ENCODE peak calls at places on chromosomes 11 and 22, in four cellular contexts. Y is hepatocyte, N is fibroblast of lung, O is cardiac muscle cell. I is an unnamed sample.

GRCh38 chr22:46070215-46070721 is 80.1 kb upstream of the PPARA start:
- DNase-seq in N (peak; percentile 72), Y (peak; percentile 53), O (peak; percentile 73), I (no peak)

GRCh38 chr11:128354476-128354875 is 232.9 kb downstream of the ETS1 start:
- DNase-seq in O (peak; percentile 53), N (no peak), Y (no peak), I (no peak)

GRCh38 chr22:45529966-45530575 is 27.4 kb downstream of the FBLN1 start:
- DNase-seq in Y (peak; percentile 40), N (peak; percentile 92), O (no peak), I (no peak)

GRCh38 chr11:44258190-44258489 is 51.8 kb downstream of the ALX4 start:
- DNase-seq in N (no peak), O (peak; percentile 20), Y (no peak), I (no peak)

GRCh38 chr11:66228521-66228920 is 39.9 kb upstream of the RAB1B start:
- DNase-seq in O (no peak), Y (peak; percentile 61), N (no peak), I (no peak)

GRCh38 chr11:72081184-72081644 is 564 bp downstream of the LRRC51 start:
- DNase-seq in N (no peak), Y (no peak), O (no peak), I (no peak)

GRCh38 chr22:50715250-50715649 is 22.8 kb upstream of the ACR start:
- DNase-seq in Y (no peak), N (no peak), O (no peak), I (no peak)

GRCh38 chr11:7019500-7020182 is 505 bp downstream of the ZNF214 start:
- DNase-seq in O (peak; percentile 42), N (no peak), Y (peak; percentile 55), I (no peak)

GRCh38 chr11:69513663-69514062 is 32.2 kb downstream of the LINC01488 start:
- DNase-seq in O (no peak), N (no peak), Y (no peak), I (no peak)

GRCh38 chr22:35777335-35777975 is 59.8 kb downstream of the APOL5 start:
- DNase-seq in N (peak; percentile 78), Y (no peak), O (peak; percentile 78), I (no peak)

GRCh38 chr11:67090717-67091116 is 28.3 kb upstream of the KDM2A start:
- DNase-seq in O (no peak), N (no peak), Y (no peak), I (no peak)

GRCh38 chr11:124756033-124756752 is 4.1 kb upstream of the VSIG2 start:
- DNase-seq in Y (no peak), O (no peak), N (no peak), I (no peak)

GRCh38 chr11:117226388-117227385 is 5.2 kb downstream of the PCSK7 start:
- DNase-seq in N (peak; percentile 82), O (peak; percentile 89), Y (peak; percentile 90), I (peak; percentile 59)

GRCh38 chr11:110379261-110379660 is 50.5 kb upstream of the FDX1 start:
- DNase-seq in N (no peak), Y (no peak), O (no peak), I (no peak)

GRCh38 chr11:75328426-75329277 is 22.8 kb downstream of the ARRB1 start:
- DNase-seq in O (peak; percentile 84), N (peak; percentile 83), Y (peak; percentile 90), I (peak; percentile 61)

GRCh38 chr11:35352107-35352888 is 67.1 kb downstream of the SLC1A2 start:
- DNase-seq in O (peak; percentile 52), Y (no peak), N (peak; percentile 80), I (no peak)

GRCh38 chr22:41525450-41526225 is 18.6 kb downstream of the POLR3H start:
- DNase-seq in Y (no peak), N (no peak), O (no peak), I (no peak)
- H3K36me3 ChIP-seq in Y (no peaks in the 10 kb centered on the region), N (peaks cover 44% of the 10 kb centered on the region), O (peaks cover 55% of the 10 kb centered on the region), I (peaks cover 52% of the 10 kb centered on the region)

DNA sequence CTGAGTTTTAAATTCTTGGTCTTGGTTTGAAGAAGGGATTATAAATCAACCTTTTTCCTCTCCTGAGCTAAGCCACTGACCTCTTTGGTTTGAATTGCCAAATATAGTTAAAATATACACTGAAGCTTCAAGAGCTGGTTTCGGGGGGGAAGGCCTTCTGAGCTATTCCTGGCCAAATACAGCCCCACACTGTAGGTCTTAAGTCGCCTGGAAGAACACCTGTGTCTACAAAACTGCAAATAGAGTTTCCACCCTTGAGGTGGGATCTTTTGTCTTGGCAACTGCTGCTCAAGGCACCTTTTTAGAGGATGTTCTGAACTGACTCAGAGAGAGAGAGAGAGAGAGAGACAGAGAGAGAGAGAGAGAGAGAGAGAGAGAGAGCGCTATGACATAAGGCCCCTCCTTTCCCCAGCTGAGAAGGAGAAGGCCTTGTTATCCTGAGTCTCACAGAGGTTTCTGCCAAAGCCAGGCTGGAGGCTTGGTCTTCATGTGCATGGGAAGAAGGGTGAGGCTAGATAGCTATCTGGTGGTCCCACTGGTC is 5.5 kb downstream of the ADM start:
- DNase-seq in O (peak; percentile 42), Y (no peak), N (peak; percentile 44), I (no peak)
- H3K27ac ChIP-seq in O (peak overlapping the region; percentile 46), Y (no peak overlapping the region), N (no peak overlapping the region), I (no peak overlapping the region)

DNA sequence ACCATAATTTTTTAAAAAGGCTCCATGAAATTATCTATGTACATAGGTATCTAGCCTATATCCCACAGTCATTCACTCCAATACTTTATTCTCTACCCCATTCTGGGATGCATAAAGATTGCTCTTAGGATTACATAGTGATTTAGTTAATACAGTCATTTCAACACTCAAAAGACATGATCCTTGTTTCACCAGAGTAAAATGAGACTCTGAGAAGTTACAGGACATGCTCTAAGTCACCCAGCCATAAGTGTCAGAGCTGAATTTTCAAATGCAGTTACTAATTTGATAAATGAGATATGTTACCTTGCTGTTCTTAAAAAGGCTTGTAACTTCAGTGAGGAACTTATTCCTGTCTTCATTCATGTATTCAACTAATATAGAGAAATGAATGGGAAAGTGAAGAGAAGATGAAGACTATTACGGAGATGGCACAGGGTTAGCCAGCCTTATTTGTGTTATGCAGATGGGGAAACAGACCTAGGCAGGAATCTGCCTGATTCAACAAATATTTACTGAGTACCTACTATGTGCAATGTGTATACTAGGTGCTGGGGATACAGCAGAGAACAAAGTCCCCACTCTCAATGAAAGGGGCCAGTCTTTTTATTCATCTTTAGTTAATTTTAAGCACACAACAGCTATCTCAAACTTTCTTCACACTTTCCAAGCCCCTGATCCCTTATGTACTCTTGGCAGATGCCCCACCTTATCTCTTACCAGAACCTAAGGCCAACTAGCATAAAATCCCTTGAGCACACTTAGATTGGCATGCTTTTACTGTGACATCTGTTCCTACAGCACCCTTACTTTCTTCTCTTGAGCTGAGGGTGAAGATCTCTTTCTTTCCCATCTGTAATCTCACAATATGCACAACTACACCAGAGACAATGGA is 21.6 kb downstream of the MAPK1 start:
- DNase-seq in Y (no peak), N (no peak), O (no peak), I (no peak)
- H3K4me1 ChIP-seq in Y (no peaks in the 10 kb centered on the region), N (no peaks in the 10 kb centered on the region), O (peaks cover 4% of the 10 kb centered on the region), I (peaks cover 5% of the 10 kb centered on the region)

GRCh38 chr11:63589000-63589399 is 25.2 kb downstream of the PLAAT3 start:
- DNase-seq in N (no peak), O (peak; percentile 50), Y (no peak), I (no peak)
- H3K36me3 ChIP-seq in N (no peaks in the 10 kb centered on the region), O (no peaks in the 10 kb centered on the region), Y (no peaks in the 10 kb centered on the region), I (no peaks in the 10 kb centered on the region)

DNA sequence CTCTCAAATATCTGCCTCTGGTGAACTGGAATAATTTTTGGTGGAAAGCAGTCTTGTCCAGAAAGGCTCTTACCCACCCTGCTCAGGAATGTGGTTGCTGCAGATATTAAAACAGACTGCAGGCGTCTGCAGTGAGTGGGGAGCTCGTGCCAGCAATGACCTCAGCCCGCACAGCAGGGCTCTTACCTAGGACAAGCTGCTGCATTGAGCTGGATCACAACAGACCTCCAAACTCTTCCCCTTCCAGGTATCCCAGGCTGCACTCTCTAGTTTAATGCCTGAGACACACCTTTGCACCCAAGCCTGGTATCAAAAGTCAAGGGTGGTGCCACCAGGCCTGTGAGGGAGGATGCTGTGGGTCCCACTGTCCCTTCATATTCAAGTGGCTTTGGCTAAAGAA is 69.7 kb upstream of the CDON start:
- DNase-seq in N (no peak), Y (peak; percentile 73), O (no peak), I (no peak)
- H3K27ac ChIP-seq in N (no peak overlapping the region), Y (peak overlapping the region; percentile 67), O (no peak overlapping the region), I (no peak overlapping the region)

DNA sequence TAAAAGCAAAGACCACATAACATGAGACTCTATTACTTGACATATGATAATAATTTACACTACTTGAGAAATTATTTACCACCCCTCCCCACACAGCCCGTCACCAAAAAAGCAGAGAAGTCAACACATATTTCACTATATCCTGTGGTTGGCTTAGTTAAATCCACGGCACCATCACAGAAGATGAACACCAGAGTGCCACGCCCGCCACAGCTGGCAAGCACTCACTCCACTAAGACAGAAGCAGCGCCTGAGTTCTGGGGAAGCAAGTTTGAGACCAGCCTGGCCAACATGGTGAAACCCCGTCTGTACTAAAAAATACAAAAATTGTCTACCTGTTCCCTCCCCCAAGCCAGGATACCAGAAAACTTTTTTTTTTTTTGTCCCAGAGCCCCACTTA is 53.1 kb downstream of the PACSIN2 start:
- DNase-seq in O (no peak), Y (no peak), N (no peak), I (no peak)
- H3K4me1 ChIP-seq in O (peaks cover 59% of the 10 kb centered on the region), Y (peaks cover 57% of the 10 kb centered on the region), N (peaks cover 10% of the 10 kb centered on the region), I (peaks cover 22% of the 10 kb centered on the region)

GRCh38 chr11:111808063-111808588 is 41.9 kb upstream of the PPP2R1B start:
- DNase-seq in Y (no peak), N (no peak), O (no peak), I (no peak)
- H3K36me3 ChIP-seq in Y (no peaks in the 10 kb centered on the region), N (no peaks in the 10 kb centered on the region), O (peaks cover 12% of the 10 kb centered on the region), I (peaks cover 22% of the 10 kb centered on the region)